ENCODE peak calls at places on chromosomes 4 and X, in four cellular contexts. L, A, O and U are unnamed samples.

GRCh38 chr4:87051121-87051713 is 116.4 kb downstream of the AFF1 start:
- DNase-seq in O (peak; percentile 64), L (no peak), A (no peak), U (peak; percentile 26)

GRCh38 chr4:108175966-108176365 is 7.2 kb upstream of the LEF1 start:
- DNase-seq in O (no peak), L (no peak), A (no peak), U (no peak)

GRCh38 chr4:6925357-6925836 is 15.8 kb downstream of the TBC1D14 start:
- DNase-seq in A (no peak), O (no peak), L (no peak), U (no peak)

GRCh38 chrX:68876731-68877130 is 47.9 kb downstream of the EFNB1 start:
- DNase-seq in A (no peak), O (no peak), L (no peak), U (no peak)

GRCh38 chrX:21974011-21974385 is 33.5 kb downstream of the SMS start:
- DNase-seq in A (no peak), O (no peak), L (no peak), U (no peak)

GRCh38 chrX:56800801-56801200 is 71.8 kb downstream of the NBDY start:
- DNase-seq in A (no peak), L (no peak), O (no peak), U (no peak)

GRCh38 chr4:155802573-155802972 is 43.8 kb downstream of the GUCY1B1 start:
- DNase-seq in A (no peak), O (no peak), L (no peak), U (peak; percentile 91)

GRCh38 chrX:26925088-26925487 is 538.1 kb downstream of the PPP4R3C start:
- DNase-seq in O (peak; percentile 4), A (no peak), L (no peak), U (peak; percentile 18)

GRCh38 chrX:41275661-41276609 is 58.0 kb upstream of the DDX3X start:
- DNase-seq in A (peak; percentile 69), O (peak; percentile 74), L (peak; percentile 46), U (peak; percentile 63)

GRCh38 chr4:81622028-81622427 is 150.3 kb upstream of the RASGEF1B start:
- DNase-seq in A (no peak), L (no peak), O (no peak), U (no peak)

GRCh38 chr4:6926081-6926480 is 16.5 kb downstream of the TBC1D14 start:
- DNase-seq in L (no peak), O (no peak), A (no peak), U (no peak)

GRCh38 chr4:74800310-74800709 is 6.0 kb upstream of the BTC start:
- DNase-seq in A (no peak), O (no peak), L (no peak), U (no peak)

GRCh38 chrX:123859409-123859827 is 435 bp upstream of the XIAP start:
- DNase-seq in L (no peak), A (no peak), O (no peak), U (no peak)

GRCh38 chr4:89072921-89073320 is 15.9 kb upstream of the FAM13A start:
- DNase-seq in A (no peak), O (no peak), L (no peak), U (no peak)

GRCh38 chr4:156762851-156763250 is 208.7 kb downstream of the PDGFC start:
- DNase-seq in L (no peak), O (no peak), A (no peak), U (no peak)

GRCh38 chr4:25654031-25654970 is 1.4 kb upstream of the SLC34A2 start:
- DNase-seq in A (no peak), L (no peak), O (no peak), U (no peak)

GRCh38 chrX:27307546-27307945 is 155.6 kb downstream of the PPP4R3C start:
- DNase-seq in L (no peak), O (no peak), A (no peak), U (no peak)

GRCh38 chr4:136651932-136652331 is 880.4 kb downstream of the PCDH18 start:
- DNase-seq in O (no peak), L (peak; percentile 25), A (peak; percentile 56), U (no peak)

GRCh38 chrX:76159453-76159852 is 13.4 kb upstream of the PBDC1 start:
- DNase-seq in L (no peak), O (no peak), A (no peak), U (no peak)

GRCh38 chr4:89305712-89306437 is 1.7 kb downstream of the GPRIN3 start:
- DNase-seq in L (peak; percentile 11), O (peak; percentile 15), A (no peak), U (peak; percentile 61)

GRCh38 chr4:47075241-47075640 is 43.9 kb downstream of the GABRB1 start:
- DNase-seq in A (peak; percentile 79), O (no peak), L (peak; percentile 30), U (no peak)

GRCh38 chrX:318739-319578 is at the start of gene GTPBP6:
- DNase-seq in A (peak; percentile 99), O (peak; percentile 100), L (peak; percentile 100), U (peak; percentile 100)

GRCh38 chrX:112784692-112785091 is 55.9 kb downstream of the AMOT start:
- DNase-seq in L (no peak), A (no peak), O (no peak), U (no peak)

GRCh38 chrX:74492720-74493201 is 71.5 kb downstream of the SLC16A2 start:
- DNase-seq in A (no peak), O (no peak), L (no peak), U (no peak)

GRCh38 chr4:169663894-169664293 is 43.5 kb downstream of the CLCN3 start:
- DNase-seq in A (peak; percentile 24), O (peak; percentile 57), L (peak; percentile 52), U (no peak)

GRCh38 chrX:55818673-55819375 is 101.3 kb downstream of the RRAGB start:
- DNase-seq in L (no peak), O (no peak), A (no peak), U (no peak)

GRCh38 chr4:54077812-54078211 is 13.4 kb upstream of the CHIC2 start:
- DNase-seq in A (peak; percentile 70), L (no peak), O (no peak), U (no peak)

GRCh38 chr4:114791976-114792375 is 193.4 kb downstream of the UGT8 start:
- DNase-seq in L (peak; percentile 14), O (no peak), A (no peak), U (no peak)

GRCh38 chr4:48429709-48430474 is 53.3 kb upstream of the SLC10A4 start:
- DNase-seq in O (peak; percentile 2), L (no peak), A (no peak), U (no peak)

GRCh38 chr4:102843938-102844337 is 16.6 kb upstream of the UBE2D3 start:
- DNase-seq in A (no peak), L (no peak), O (no peak), U (peak; percentile 7)

GRCh38 chr4:140816806-140817205 is 60.6 kb upstream of the TBC1D9 start:
- DNase-seq in L (no peak), O (no peak), A (no peak), U (no peak)

GRCh38 chr4:8771258-8771590 is 100.4 kb downstream of the HMX1 start:
- DNase-seq in O (no peak), L (no peak), A (no peak), U (no peak)

GRCh38 chrX:155094468-155095061 is 23.3 kb downstream of the BRCC3 start:
- DNase-seq in O (peak; percentile 36), L (peak; percentile 23), A (peak; percentile 50), U (peak; percentile 43)